ENCODE peak calls at places on chromosomes 7 and 10, in six cellular contexts. B is BE2C, O is BJ, V is body of pancreas, C is left ventricle myocardium inferior, F is hepatocyte. L is an unnamed sample.
A peak's percentile ranks its signal among the peaks of the same experiment; 100 is the strongest.

GRCh38 chr10:78301481-78301880 is 267.8 kb downstream of the RPS24 start:
- DNase-seq in B (no peak), F (no peak), O (no peak), C (no peak), V (no peak), L (no peak)

GRCh38 chr10:14588084-14588937 is 186.4 kb downstream of the FAM107B start:
- DNase-seq in O (peak; percentile 99), V (peak; percentile 65), B (no peak), C (no peak), F (peak; percentile 70), L (no peak)

GRCh38 chr7:19530261-19530660 is 178.6 kb downstream of the POLR1F start:
- DNase-seq in V (no peak), B (no peak), O (no peak), C (no peak), F (no peak), L (no peak)

GRCh38 chr10:76024460-76025123 is 593.2 kb downstream of the LRMDA start:
- DNase-seq in F (no peak), O (no peak), V (no peak), C (no peak), B (no peak), L (no peak)

GRCh38 chr10:50322075-50322474 is 70.8 kb upstream of the ASAH2 start:
- DNase-seq in V (no peak), C (no peak), O (no peak), F (no peak), B (no peak), L (no peak)

GRCh38 chr7:107396990-107397389 is 72.9 kb upstream of the GPR22 start:
- DNase-seq in C (no peak), B (no peak), F (peak; percentile 39), O (no peak), V (no peak), L (no peak)

GRCh38 chr7:108026647-108027046 is 23.7 kb upstream of the LAMB1 start:
- DNase-seq in C (no peak), B (no peak), V (no peak), O (no peak), F (no peak), L (no peak)

GRCh38 chr7:99380032-99380822 is 5.7 kb downstream of the ARPC1B start:
- DNase-seq in B (no peak), O (no peak), F (no peak), V (peak; percentile 65), C (no peak), L (no peak)

GRCh38 chr7:81499262-81500116 is 270.4 kb downstream of the HGF start:
- DNase-seq in B (peak; percentile 50), O (peak; percentile 60), F (peak; percentile 76), V (peak; percentile 44), C (no peak), L (peak; percentile 67)

GRCh38 chr10:10786334-10787090 is 231.2 kb upstream of the CELF2 start:
- DNase-seq in V (no peak), O (no peak), C (no peak), F (no peak), B (no peak), L (no peak)

GRCh38 chr7:25965405-25966123 is 186.4 kb upstream of the NFE2L3 start:
- DNase-seq in V (peak; percentile 31), F (no peak), O (no peak), C (no peak), B (no peak), L (peak; percentile 75)

GRCh38 chr7:7861211-7861633 is 107.4 kb upstream of the GLCCI1 start:
- DNase-seq in F (peak; percentile 5), C (no peak), O (peak; percentile 11), B (no peak), V (peak; percentile 29), L (no peak)

GRCh38 chr10:68296833-68297232 is 35.0 kb upstream of the HNRNPH3 start:
- DNase-seq in V (no peak), F (no peak), O (peak; percentile 48), C (no peak), B (no peak), L (no peak)

GRCh38 chr7:132430863-132431822 is 145.1 kb downstream of the PLXNA4 start:
- DNase-seq in B (peak; percentile 78), O (peak; percentile 29), V (peak; percentile 43), F (peak; percentile 50), C (no peak), L (no peak)

GRCh38 chr7:3436746-3437145 is 135.7 kb downstream of the SDK1 start:
- DNase-seq in F (no peak), B (no peak), O (no peak), V (no peak), C (no peak), L (no peak)

GRCh38 chr7:29853775-29854174 is 47.5 kb downstream of the WIPF3 start:
- DNase-seq in O (no peak), B (no peak), C (no peak), V (no peak), F (no peak), L (no peak)

GRCh38 chr10:44977287-44978212 is 1.1 kb downstream of the DEPP1 start:
- DNase-seq in F (no peak), C (no peak), V (no peak), O (no peak), B (no peak), L (no peak)

GRCh38 chr10:61992683-61993629 is 91.5 kb downstream of the ARID5B start:
- DNase-seq in V (peak; percentile 71), O (peak; percentile 90), C (peak; percentile 23), F (peak; percentile 58), B (peak; percentile 15), L (no peak)

GRCh38 chr10:46540412-46541016 is 15.9 kb downstream of the GPRIN2 start:
- DNase-seq in B (no peak), F (no peak), C (no peak), O (no peak), V (no peak), L (no peak)

GRCh38 chr10:48404646-48405045 is 98.2 kb downstream of the MAPK8 start:
- DNase-seq in O (no peak), B (no peak), V (no peak), F (peak; percentile 21), C (no peak), L (no peak)

GRCh38 chr10:49647985-49648795 is 31.3 kb upstream of the C10orf53 start:
- DNase-seq in B (no peak), C (no peak), V (no peak), O (no peak), F (no peak), L (no peak)

GRCh38 chr10:101444058-101444457 is 90.1 kb downstream of the BTRC start:
- DNase-seq in F (no peak), B (no peak), C (no peak), O (no peak), V (no peak), L (no peak)

GRCh38 chr10:101446947-101447346 is 93.0 kb downstream of the BTRC start:
- DNase-seq in V (no peak), F (no peak), O (no peak), B (peak; percentile 13), C (peak; percentile 25), L (no peak)

GRCh38 chr10:101447477-101447876 is 93.5 kb downstream of the BTRC start:
- DNase-seq in V (no peak), O (no peak), F (no peak), C (no peak), B (no peak), L (no peak)

GRCh38 chr10:101444499-101444898 is 90.5 kb downstream of the BTRC start:
- DNase-seq in F (no peak), C (no peak), O (no peak), B (no peak), V (no peak), L (no peak)

DNA sequence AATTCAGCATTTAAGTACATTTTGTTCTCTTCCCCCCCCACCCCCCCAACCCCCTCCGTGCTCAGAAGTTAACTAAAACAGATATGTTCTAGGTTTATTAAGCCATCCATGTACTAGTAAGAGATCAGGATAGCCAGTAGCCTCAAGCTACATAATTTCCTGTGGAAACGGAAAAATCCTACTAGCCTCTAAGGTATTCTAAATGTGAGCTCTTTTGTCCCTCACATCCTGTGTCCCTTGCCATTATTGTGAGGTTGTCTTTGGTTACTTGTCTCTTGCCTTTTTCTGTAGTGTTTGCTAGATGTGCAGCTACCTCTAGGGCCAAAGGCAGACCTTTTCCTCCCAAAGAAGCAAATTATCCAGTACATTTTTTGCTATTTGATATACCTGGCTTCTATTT is 92.1 kb downstream of the BTRC start:
- DNase-seq in B (no peak), O (no peak), F (no peak), C (no peak), V (no peak), L (no peak)
- H3K4me3 ChIP-seq in B (no peak overlapping the region), O (no peak overlapping the region), F (no peak overlapping the region), C (no peak overlapping the region), V (no peak overlapping the region), L (no peak overlapping the region)

GRCh38 chr10:131444862-131445461 is 133.4 kb upstream of the TCERG1L start:
- DNase-seq in O (no peak), V (no peak), F (no peak), C (no peak), B (no peak), L (peak; percentile 8)

GRCh38 chr10:131445623-131446022 is 134.1 kb upstream of the TCERG1L start:
- DNase-seq in V (no peak), F (no peak), C (no peak), B (no peak), O (no peak), L (no peak)

GRCh38 chr10:131448883-131449282 is 137.4 kb upstream of the TCERG1L start:
- DNase-seq in F (no peak), B (no peak), C (no peak), V (no peak), O (no peak), L (no peak)

GRCh38 chr10:131450220-131450765 is 138.8 kb upstream of the TCERG1L start:
- DNase-seq in B (no peak), F (no peak), V (no peak), O (no peak), C (no peak), L (no peak)

DNA sequence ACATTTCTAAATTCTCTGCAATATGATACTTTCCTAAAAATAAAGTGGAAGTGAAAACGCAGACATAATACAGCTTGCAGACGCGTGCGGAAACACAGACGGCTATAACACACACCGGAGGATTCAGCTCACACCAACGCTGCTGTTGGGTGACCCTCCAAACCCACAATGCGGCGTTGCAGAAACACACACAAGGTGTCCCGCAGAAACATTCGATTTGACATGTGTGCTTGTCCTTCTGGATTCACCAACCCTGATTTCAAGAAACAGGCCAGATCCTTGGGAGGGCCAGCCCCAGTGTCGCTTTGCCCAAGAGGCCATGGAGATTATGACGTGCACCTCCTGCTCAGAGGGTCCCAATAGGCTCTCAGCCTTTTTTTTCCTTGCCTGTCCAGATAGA is 136.7 kb upstream of the TCERG1L start:
- DNase-seq in C (no peak), B (no peak), V (no peak), F (no peak), O (no peak), L (no peak)
- TF ChIP-seq CTCF in C (no peak), B (no peak), V (no peak), F (no peak), O (no peak), L (no peak)

GRCh38 chr7:111919690-111920179 is 286.5 kb downstream of the DOCK4 start:
- DNase-seq in B (no peak), V (no peak), O (no peak), C (no peak), F (no peak), L (no peak)
- H3K4me3 ChIP-seq in B (no peak overlapping the region), V (no peak overlapping the region), O (no peak overlapping the region), C (no peak overlapping the region), F (no peak overlapping the region), L (no peak overlapping the region)

DNA sequence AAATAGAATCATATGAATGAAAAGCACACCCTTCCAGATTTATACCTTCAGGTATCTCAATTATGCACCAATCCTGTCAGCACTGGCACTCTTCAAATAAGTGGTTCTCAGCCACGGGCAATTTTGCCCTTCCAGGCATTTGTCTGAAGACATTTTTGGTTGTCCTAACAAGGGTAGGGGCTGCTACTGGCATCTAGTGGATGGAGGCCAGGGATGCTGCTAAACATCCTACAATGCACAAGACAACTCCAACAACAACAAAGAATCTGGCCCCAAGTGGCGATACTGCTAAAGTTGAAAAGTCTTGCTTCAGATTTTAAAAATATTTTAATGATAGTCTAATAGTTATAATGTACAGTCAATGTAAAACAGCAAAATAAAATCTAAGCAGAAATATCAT is 16.1 kb downstream of the CCDC186 start:
- DNase-seq in F (no peak), C (no peak), V (no peak), B (peak; percentile 6), O (no peak), L (no peak)
- TF ChIP-seq CTCF in F (no peak), C (no peak), V (no peak), B (peak; percentile 21), O (no peak), L (no peak)

L was measured in LNCaP clone FGC.